ENCODE peak calls at places on chromosome 10, in ten cellular contexts. Z is sigmoid colon; I is astrocyte of the spinal cord; T is dorsolateral prefrontal cortex; G is CD8-positive, alpha-beta T cell; M is AG04450; Q is psoas muscle; K is endodermal cell; P is HepG2; O is fibroblast of the aortic adventitia. C is an unnamed sample.
A peak's percentile ranks its signal among the peaks of the same experiment; 100 is the strongest.

GRCh38 chr10:62689712-62690111 is 114.8 kb upstream of the ADO start:
- DNase-seq in K (no peak), I (no peak), M (no peak), G (no peak), Z (no peak), T (no peak), Q (no peak), O (no peak), P (no peak), C (no peak)

GRCh38 chr10:88971668-88972067 is 18.9 kb upstream of the FAS start:
- DNase-seq in K (no peak), M (no peak), O (peak; percentile 85), Z (peak; percentile 83), T (no peak), G (no peak), P (no peak), Q (no peak), I (no peak), C (no peak)

GRCh38 chr10:121570316-121570715 is 27.9 kb downstream of the FGFR2 start:
- DNase-seq in G (no peak), M (no peak), T (no peak), O (no peak), K (no peak), P (peak; percentile 13), Z (no peak), I (no peak), Q (no peak), C (no peak)

GRCh38 chr10:113705344-113705878 is 25.7 kb downstream of the CASP7 start:
- DNase-seq in O (no peak), P (no peak), M (no peak), K (no peak), Q (no peak), T (no peak), G (no peak), Z (no peak), I (no peak), C (no peak)

GRCh38 chr10:13490503-13490902 is 38.3 kb downstream of the BEND7 start:
- DNase-seq in Q (no peak), G (no peak), M (no peak), T (no peak), K (no peak), O (no peak), Z (no peak), I (no peak), P (no peak), C (no peak)

GRCh38 chr10:78960316-78960800 is 108.4 kb upstream of the ZMIZ1 start:
- DNase-seq in Z (peak; percentile 96), Q (peak; percentile 63), O (peak; percentile 95), P (no peak), M (no peak), G (no peak), K (no peak), T (peak; percentile 37), I (peak; percentile 91), C (no peak)

GRCh38 chr10:59234194-59234593 is 57.8 kb downstream of the PHYHIPL start:
- DNase-seq in G (no peak), T (no peak), Q (no peak), P (no peak), M (no peak), O (no peak), K (no peak), Z (no peak), I (peak; percentile 43), C (no peak)

GRCh38 chr10:98673156-98673765 is 226.5 kb upstream of the HPS1 start:
- DNase-seq in K (no peak), T (no peak), M (no peak), P (no peak), Q (no peak), G (no peak), O (no peak), Z (no peak), I (no peak), C (no peak)

GRCh38 chr10:133278577-133279265 is 2.1 kb upstream of the ADAM8 start:
- DNase-seq in P (peak; percentile 72), G (peak; percentile 51), M (no peak), I (peak; percentile 51), T (no peak), K (no peak), Z (no peak), O (no peak), Q (no peak), C (no peak)

GRCh38 chr10:84235096-84235495 is 6.2 kb downstream of the LRIT1 start:
- DNase-seq in I (no peak), M (no peak), Q (no peak), P (no peak), G (no peak), Z (no peak), O (no peak), K (no peak), T (no peak), C (peak; percentile 3)

GRCh38 chr10:101066890-101067355 is 5.1 kb downstream of the KAZALD1 start:
- DNase-seq in Z (no peak), P (no peak), I (no peak), T (no peak), K (no peak), O (peak; percentile 10), M (no peak), G (no peak), Q (no peak), C (no peak)

GRCh38 chr10:110827410-110827809 is 44.3 kb upstream of the PDCD4 start:
- DNase-seq in K (no peak), P (peak; percentile 24), Z (no peak), Q (no peak), G (no peak), I (peak; percentile 45), T (no peak), O (peak; percentile 69), M (peak; percentile 39), C (no peak)

GRCh38 chr10:127198307-127198706 is 1.9 kb upstream of the INSYN2A start:
- DNase-seq in I (no peak), O (no peak), Q (no peak), K (peak; percentile 38), Z (no peak), M (no peak), P (no peak), T (no peak), G (no peak), C (no peak)

GRCh38 chr10:68330852-68331454 is 911 bp upstream of the HNRNPH3 start:
- DNase-seq in Z (peak; percentile 77), T (peak; percentile 28), G (peak; percentile 7), K (peak; percentile 53), M (no peak), P (no peak), Q (peak; percentile 36), O (peak; percentile 51), I (no peak), C (peak; percentile 78)

GRCh38 chr10:120972259-120972658 is 121.1 kb downstream of the WDR11 start:
- DNase-seq in I (no peak), O (no peak), Q (no peak), T (no peak), P (no peak), K (no peak), Z (no peak), M (no peak), G (no peak), C (no peak)

GRCh38 chr10:26543567-26544306 is 105.6 kb downstream of the APBB1IP start:
- DNase-seq in Q (no peak), O (no peak), Z (no peak), I (no peak), G (no peak), M (no peak), P (no peak), K (no peak), T (no peak), C (no peak)

GRCh38 chr10:26544932-26545331 is 106.8 kb downstream of the APBB1IP start:
- DNase-seq in G (no peak), P (no peak), I (no peak), T (no peak), O (no peak), Z (no peak), M (no peak), K (no peak), Q (no peak), C (no peak)

DNA sequence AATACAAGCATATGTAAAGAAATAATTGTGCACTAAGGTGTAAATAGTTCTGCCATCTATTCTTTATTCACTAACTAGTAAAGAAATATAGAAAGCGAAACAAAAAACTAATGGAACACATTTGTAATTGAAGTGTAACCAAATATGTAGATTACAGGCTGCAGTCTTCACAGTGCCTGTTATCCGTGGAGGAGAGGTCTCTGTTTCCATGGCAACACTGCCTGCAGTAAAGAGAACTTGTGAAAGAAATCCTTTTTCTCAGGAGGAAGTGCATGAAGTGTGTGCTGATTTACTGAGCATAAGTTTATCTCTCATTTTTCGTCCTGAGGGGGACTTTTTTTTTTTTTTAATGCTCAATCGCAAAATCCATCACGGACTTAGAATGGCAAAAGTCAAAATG is 102.5 kb downstream of the APBB1IP start:
- DNase-seq in M (no peak), O (no peak), P (no peak), T (no peak), I (no peak), Q (no peak), K (no peak), G (no peak), Z (no peak), C (no peak)
- TF ChIP-seq CTCF in M (no peak), O (no peak), P (no peak), T (no peak), I (no peak), Q (no peak), K (no peak), G (no peak), Z (no peak), C (no peak)

DNA sequence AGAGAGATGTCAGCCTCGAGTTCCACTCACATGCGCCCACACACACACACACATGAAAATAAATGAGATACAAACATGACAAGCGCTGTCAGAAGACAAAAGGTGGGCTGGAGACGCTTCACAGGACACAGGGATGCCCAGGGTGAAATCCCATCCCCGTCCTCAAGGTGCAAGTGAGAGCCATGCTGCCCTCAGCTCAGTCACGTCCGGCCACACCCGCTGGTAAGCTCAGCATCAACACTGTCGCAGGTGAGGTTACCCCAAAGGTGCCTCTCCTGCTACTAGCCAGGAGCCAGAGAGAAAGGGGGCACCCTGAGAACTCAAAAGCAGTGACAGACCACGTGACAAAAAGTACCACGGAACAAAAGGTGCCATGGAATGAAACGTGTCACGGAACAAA is 22.2 kb downstream of the PITRM1 start:
- DNase-seq in G (no peak), M (no peak), T (no peak), Q (no peak), Z (no peak), I (no peak), K (no peak), P (no peak), O (no peak), C (no peak)
- H3K4me3 ChIP-seq in G (no peak overlapping the region), M (no peak overlapping the region), T (no peak overlapping the region), Q (no peak overlapping the region), Z (no peak overlapping the region), I (no peak overlapping the region), K (no peak overlapping the region), P (no peak overlapping the region), O (no peak overlapping the region), C (no peak overlapping the region)

GRCh38 chr10:123897146-123897545 is 5.5 kb upstream of the CPXM2 start:
- DNase-seq in M (no peak), Q (no peak), Z (no peak), I (no peak), T (no peak), O (no peak), P (no peak), K (peak; percentile 43), G (no peak), C (no peak)
- TF ChIP-seq CTCF in M (no peak), Q (no peak), Z (no peak), I (no peak), T (no peak), O (peak; percentile 32), P (no peak), K (peak; percentile 86), G (no peak), C (no peak)

DNA sequence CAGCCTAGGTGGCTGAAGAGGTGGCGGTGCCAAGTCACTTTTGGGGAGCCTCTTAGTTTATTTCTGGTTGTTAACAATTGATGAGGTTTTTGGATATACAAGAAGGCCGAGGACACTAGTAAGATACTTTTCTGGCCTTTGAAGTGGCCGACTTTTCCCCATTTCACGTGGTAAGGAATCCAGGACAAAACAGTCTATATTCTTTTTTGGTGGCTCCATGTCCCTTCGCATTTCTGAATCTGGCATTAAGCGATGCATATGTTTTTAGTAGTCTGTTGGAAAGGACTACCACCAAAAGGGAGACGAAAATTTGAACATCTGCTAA is 1.4 kb downstream of the MLLT10 start:
- DNase-seq in K (no peak), O (no peak), G (no peak), Z (no peak), P (no peak), M (no peak), I (peak; percentile 39), T (no peak), Q (no peak), C (no peak)
- H3K4me3 ChIP-seq in K (peak overlapping the region; percentile 89), O (peak overlapping the region; percentile 86), G (peak overlapping the region; percentile 39), Z (peak overlapping the region; percentile 92), P (peak overlapping the region; percentile 73), M (peak overlapping the region; percentile 78), I (peak overlapping the region; percentile 78), T (peak overlapping the region; percentile 80), Q (peak overlapping the region; percentile 84), C (peak overlapping the region; percentile 81)